ENCODE peak calls at places on chromosomes 2 and 18, in four cellular contexts. One of them, this sample, is unnamed. For H3K4me1, the result is how much of the 10 kb centered on the place peaks cover.

GRCh38 chr2:208265371-208265806 is 666 bp upstream of the PIKFYVE start:
- DNase-seq in CD8-positive, alpha-beta memory T cell: peak
- DNase-seq in gastrocnemius medialis: peak
- DNase-seq in SK-N-SH: peak
- DNase-seq in this sample: peak

GRCh38 chr2:101975171-101975870 is 16.4 kb upstream of the IL1R2 start:
- DNase-seq in CD8-positive, alpha-beta memory T cell: no peak
- DNase-seq in SK-N-SH: no peak
- DNase-seq in gastrocnemius medialis: no peak
- DNase-seq in this sample: no peak

GRCh38 chr2:1538663-1539062 is 125.4 kb downstream of the TPO start:
- DNase-seq in SK-N-SH: peak
- DNase-seq in gastrocnemius medialis: no peak
- DNase-seq in CD8-positive, alpha-beta memory T cell: no peak
- DNase-seq in this sample: no peak

GRCh38 chr2:127615511-127616166 is 30.3 kb upstream of the GPR17 start:
- DNase-seq in CD8-positive, alpha-beta memory T cell: no peak
- DNase-seq in SK-N-SH: peak
- DNase-seq in gastrocnemius medialis: no peak
- DNase-seq in this sample: no peak

GRCh38 chr2:46095821-46096220 is 201.4 kb upstream of the EPAS1 start:
- DNase-seq in SK-N-SH: no peak
- DNase-seq in CD8-positive, alpha-beta memory T cell: no peak
- DNase-seq in gastrocnemius medialis: no peak
- DNase-seq in this sample: no peak

GRCh38 chr2:106285237-106285829 is 91.2 kb upstream of the UXS1 start:
- DNase-seq in CD8-positive, alpha-beta memory T cell: no peak
- DNase-seq in SK-N-SH: no peak
- DNase-seq in gastrocnemius medialis: no peak
- DNase-seq in this sample: no peak

GRCh38 chr2:199186226-199186864 is 271.4 kb downstream of the SATB2 start:
- DNase-seq in SK-N-SH: no peak
- DNase-seq in gastrocnemius medialis: no peak
- DNase-seq in CD8-positive, alpha-beta memory T cell: no peak
- DNase-seq in this sample: no peak

GRCh38 chr2:18047114-18047695 is 168.7 kb downstream of the KCNS3 start:
- DNase-seq in gastrocnemius medialis: no peak
- DNase-seq in SK-N-SH: no peak
- DNase-seq in CD8-positive, alpha-beta memory T cell: no peak
- DNase-seq in this sample: no peak

GRCh38 chr2:237424544-237424943 is 10.6 kb upstream of the COL6A3 start:
- DNase-seq in CD8-positive, alpha-beta memory T cell: no peak
- DNase-seq in gastrocnemius medialis: no peak
- DNase-seq in SK-N-SH: no peak
- DNase-seq in this sample: no peak

GRCh38 chr18:28960146-28960545 is 783.2 kb upstream of the CDH2 start:
- DNase-seq in SK-N-SH: no peak
- DNase-seq in gastrocnemius medialis: no peak
- DNase-seq in CD8-positive, alpha-beta memory T cell: no peak
- DNase-seq in this sample: no peak

GRCh38 chr18:44857744-44858143 is 177.1 kb downstream of the SETBP1 start:
- DNase-seq in SK-N-SH: no peak
- DNase-seq in gastrocnemius medialis: no peak
- DNase-seq in CD8-positive, alpha-beta memory T cell: no peak
- DNase-seq in this sample: no peak

GRCh38 chr2:104853401-104853925 is 452 bp upstream of the POU3F3 start:
- DNase-seq in SK-N-SH: peak
- DNase-seq in gastrocnemius medialis: no peak
- DNase-seq in CD8-positive, alpha-beta memory T cell: no peak
- DNase-seq in this sample: no peak

GRCh38 chr2:219688560-219689445 is 61.4 kb downstream of the SLC4A3 start:
- DNase-seq in gastrocnemius medialis: no peak
- DNase-seq in CD8-positive, alpha-beta memory T cell: no peak
- DNase-seq in SK-N-SH: no peak
- DNase-seq in this sample: no peak

GRCh38 chr2:45946023-45946422 is 294.5 kb downstream of the PRKCE start:
- DNase-seq in SK-N-SH: no peak
- DNase-seq in CD8-positive, alpha-beta memory T cell: no peak
- DNase-seq in gastrocnemius medialis: no peak
- DNase-seq in this sample: no peak

DNA sequence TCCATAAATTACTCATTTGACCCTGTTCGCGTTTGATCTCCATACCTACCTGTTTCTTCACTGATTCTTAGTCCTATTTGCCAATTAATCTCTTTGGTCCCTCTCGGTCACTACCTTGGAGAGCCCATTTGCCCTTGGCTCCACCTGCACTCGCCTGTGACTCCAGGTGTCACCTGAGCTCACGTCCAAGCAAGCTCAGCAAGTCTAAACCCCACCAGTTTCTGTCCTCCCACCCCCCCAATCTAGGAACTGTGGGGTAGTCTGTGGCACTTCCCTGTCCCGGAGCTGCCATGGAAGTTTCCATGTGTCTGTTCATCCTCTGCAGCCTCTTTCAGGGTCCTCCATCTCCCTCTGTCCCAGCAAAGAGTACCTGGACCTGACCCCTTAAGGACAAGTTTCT is 68.1 kb upstream of the BCL2L11 start:
- DNase-seq in SK-N-SH: no peak
- DNase-seq in CD8-positive, alpha-beta memory T cell: no peak
- DNase-seq in gastrocnemius medialis: no peak
- DNase-seq in this sample: no peak
- H3K4me1 ChIP-seq in SK-N-SH: under half
- H3K4me1 ChIP-seq in CD8-positive, alpha-beta memory T cell: under half
- H3K4me1 ChIP-seq in gastrocnemius medialis: under half
- H3K4me1 ChIP-seq in this sample: under half

DNA sequence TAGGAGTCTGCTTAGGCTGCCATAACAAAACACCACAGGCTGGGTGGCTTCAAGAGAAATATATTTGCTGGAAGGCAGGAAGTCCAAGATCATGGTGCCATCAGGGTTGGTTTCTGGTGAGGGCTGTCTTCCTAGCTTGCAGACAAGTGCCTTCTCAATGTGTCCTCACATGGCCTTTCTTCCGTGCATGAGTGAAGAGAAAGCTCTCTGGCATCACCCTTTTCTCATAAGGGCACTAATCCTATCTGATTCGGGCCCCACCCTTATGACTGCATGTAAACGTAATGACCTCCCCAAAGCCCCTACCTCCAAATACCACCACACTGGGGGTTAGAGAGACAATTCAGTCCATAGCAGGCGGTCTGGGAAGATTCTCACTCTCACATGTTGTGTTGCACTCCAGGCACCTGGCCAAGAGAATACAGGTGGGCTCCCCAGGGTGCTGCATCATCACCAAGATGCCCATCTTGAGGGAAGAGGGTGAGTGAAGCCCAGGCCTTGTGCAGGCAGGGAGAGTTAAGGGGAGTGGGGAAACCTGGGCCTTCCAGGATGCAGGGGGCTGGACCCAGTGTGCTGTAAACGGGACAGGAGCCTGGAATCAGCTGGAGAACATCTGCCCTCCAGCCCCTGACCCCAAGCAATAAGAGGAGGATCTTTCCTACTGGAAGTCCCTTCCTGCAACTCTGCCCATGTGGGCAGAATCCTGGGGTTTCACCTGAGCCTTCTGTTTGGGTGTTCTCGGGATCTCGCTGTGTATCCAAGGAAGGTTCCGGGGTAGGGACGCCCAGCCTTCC is 10.2 kb downstream of the CATIP start:
- DNase-seq in SK-N-SH: no peak
- DNase-seq in gastrocnemius medialis: no peak
- DNase-seq in CD8-positive, alpha-beta memory T cell: no peak
- DNase-seq in this sample: no peak
- H3K27ac ChIP-seq in SK-N-SH: no peak
- H3K27ac ChIP-seq in gastrocnemius medialis: peak
- H3K27ac ChIP-seq in CD8-positive, alpha-beta memory T cell: peak
- H3K27ac ChIP-seq in this sample: peak

GRCh38 chr2:69489793-69490192 is 52.6 kb upstream of the NFU1 start:
- DNase-seq in CD8-positive, alpha-beta memory T cell: no peak
- DNase-seq in SK-N-SH: no peak
- DNase-seq in gastrocnemius medialis: no peak
- DNase-seq in this sample: no peak
- H3K4me1 ChIP-seq in CD8-positive, alpha-beta memory T cell: under half
- H3K4me1 ChIP-seq in SK-N-SH: under half
- H3K4me1 ChIP-seq in gastrocnemius medialis: under half
- H3K4me1 ChIP-seq in this sample: under half

GRCh38 chr2:168560817-168561485 is 104.9 kb downstream of the CERS6 start:
- DNase-seq in SK-N-SH: no peak
- DNase-seq in gastrocnemius medialis: no peak
- DNase-seq in CD8-positive, alpha-beta memory T cell: no peak
- DNase-seq in this sample: no peak
- H3K27ac ChIP-seq in SK-N-SH: no peak
- H3K27ac ChIP-seq in gastrocnemius medialis: peak
- H3K27ac ChIP-seq in CD8-positive, alpha-beta memory T cell: no peak
- H3K27ac ChIP-seq in this sample: no peak

GRCh38 chr2:167322795-167323194 is 434.5 kb downstream of the XIRP2 start:
- DNase-seq in CD8-positive, alpha-beta memory T cell: no peak
- DNase-seq in gastrocnemius medialis: no peak
- DNase-seq in SK-N-SH: peak
- DNase-seq in this sample: no peak
- H3K4me1 ChIP-seq in CD8-positive, alpha-beta memory T cell: under half
- H3K4me1 ChIP-seq in gastrocnemius medialis: under half
- H3K4me1 ChIP-seq in SK-N-SH: under half
- H3K4me1 ChIP-seq in this sample: under half

GRCh38 chr2:160418398-160418765 is 75.2 kb downstream of the RBMS1 start:
- DNase-seq in gastrocnemius medialis: no peak
- DNase-seq in SK-N-SH: no peak
- DNase-seq in CD8-positive, alpha-beta memory T cell: no peak
- DNase-seq in this sample: no peak

GRCh38 chr2:160418853-160419252 is 74.8 kb downstream of the RBMS1 start:
- DNase-seq in CD8-positive, alpha-beta memory T cell: no peak
- DNase-seq in SK-N-SH: no peak
- DNase-seq in gastrocnemius medialis: no peak
- DNase-seq in this sample: no peak

GRCh38 chr2:160419776-160420521 is 73.7 kb downstream of the RBMS1 start:
- DNase-seq in gastrocnemius medialis: no peak
- DNase-seq in CD8-positive, alpha-beta memory T cell: no peak
- DNase-seq in SK-N-SH: no peak
- DNase-seq in this sample: no peak

GRCh38 chr2:160423141-160423540 is 70.5 kb downstream of the RBMS1 start:
- DNase-seq in SK-N-SH: no peak
- DNase-seq in CD8-positive, alpha-beta memory T cell: no peak
- DNase-seq in gastrocnemius medialis: no peak
- DNase-seq in this sample: no peak

DNA sequence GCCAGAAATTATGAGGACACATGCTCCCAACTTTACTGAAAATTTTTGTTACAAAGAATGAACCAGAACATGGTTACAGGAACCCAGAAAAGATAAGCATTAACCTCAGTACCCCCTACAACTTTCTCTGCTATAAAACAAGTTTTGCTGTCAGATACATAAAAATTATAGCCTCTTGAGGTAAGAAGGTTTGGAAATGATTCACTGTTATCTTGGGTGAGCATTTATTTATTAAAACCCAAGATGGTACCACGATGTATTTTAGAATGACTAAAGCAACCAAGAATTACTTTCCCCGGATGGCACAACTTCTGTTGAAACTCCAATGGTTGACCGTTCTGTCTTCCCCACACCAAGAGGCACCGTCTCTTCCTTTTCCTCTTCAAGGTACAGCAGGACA is 72.9 kb downstream of the RBMS1 start:
- DNase-seq in CD8-positive, alpha-beta memory T cell: no peak
- DNase-seq in SK-N-SH: no peak
- DNase-seq in gastrocnemius medialis: no peak
- DNase-seq in this sample: no peak
- H3K27ac ChIP-seq in CD8-positive, alpha-beta memory T cell: no peak
- H3K27ac ChIP-seq in SK-N-SH: no peak
- H3K27ac ChIP-seq in gastrocnemius medialis: peak
- H3K27ac ChIP-seq in this sample: no peak

GRCh38 chr2:160372585-160372984 is 121.0 kb downstream of the RBMS1 start:
- DNase-seq in gastrocnemius medialis: no peak
- DNase-seq in SK-N-SH: no peak
- DNase-seq in CD8-positive, alpha-beta memory T cell: no peak
- DNase-seq in this sample: no peak
- H3K4me1 ChIP-seq in gastrocnemius medialis: half or more
- H3K4me1 ChIP-seq in SK-N-SH: half or more
- H3K4me1 ChIP-seq in CD8-positive, alpha-beta memory T cell: half or more
- H3K4me1 ChIP-seq in this sample: half or more